ENCODE peak calls at places on chromosomes 11 and 22, in four cellular contexts. K, F, G and J are unnamed samples.
A peak's percentile ranks its signal among the peaks of the same experiment; 100 is the strongest.

GRCh38 chr11:113192121-113192925 is 122.1 kb upstream of the TTC12 start:
- DNase-seq in K (no peak), F (no peak), G (no peak), J (peak; percentile 89)

GRCh38 chr11:111514216-111515031 is at the start of gene HOATZ:
- DNase-seq in K (no peak), F (no peak), G (no peak), J (peak; percentile 91)

GRCh38 chr22:49966041-49966715 is 5.6 kb downstream of the PIM3 start:
- DNase-seq in K (no peak), F (peak; percentile 51), G (no peak), J (no peak)

GRCh38 chr11:28491431-28491830 is 383.2 kb downstream of the METTL15 start:
- DNase-seq in K (no peak), F (no peak), G (no peak), J (no peak)

GRCh38 chr22:29022101-29022817 is 39.4 kb downstream of the C22orf31 start:
- DNase-seq in K (no peak), F (no peak), G (no peak), J (no peak)

GRCh38 chr11:33936745-33937612 is 45.1 kb upstream of the LMO2 start:
- DNase-seq in K (no peak), F (no peak), G (no peak), J (peak; percentile 31)

GRCh38 chr11:61139391-61139790 is 21.8 kb downstream of the VPS37C start:
- DNase-seq in K (no peak), F (no peak), G (no peak), J (no peak)

GRCh38 chr22:49360746-49361145 is 466.9 kb downstream of the BRD1 start:
- DNase-seq in K (no peak), F (no peak), G (no peak), J (no peak)

GRCh38 chr22:46370584-46371373 is 35.3 kb downstream of the TRMU start:
- DNase-seq in K (peak; percentile 22), F (no peak), G (peak; percentile 15), J (peak; percentile 41)